ENCODE peak calls at places on chromosomes 6 and 20, in nine cellular contexts. L is endodermal cell; V is fibroblast of the aortic adventitia; I is effector memory CD8-positive, alpha-beta T cell; W is heart left ventricle; Z is T-helper 17 cell; Q is GM04504; H is endothelial cell; A is activated CD4-positive, alpha-beta T cell treated with anti-CD3 and anti-CD28 coated beads, Interleukin-2, amount 50 U/mL, for 48 hours. K is an unnamed sample.

GRCh38 chr20:48275325-48275724 is 490.0 kb upstream of the SULF2 start:
- DNase-seq in L (peak; percentile 48), V (peak; percentile 48), I (no peak), W (no peak), Z (no peak), Q (no peak), H (no peak), A (no peak), K (no peak)

GRCh38 chr20:61662226-61662945 is 403.3 kb downstream of the TAF4 start:
- DNase-seq in L (peak; percentile 84), V (no peak), I (no peak), W (no peak), Z (no peak), Q (no peak), H (no peak), A (no peak), K (no peak)

GRCh38 chr6:144365176-144365710 is 80.1 kb downstream of the UTRN start:
- DNase-seq in L (no peak), V (peak; percentile 31), I (no peak), W (no peak), Z (no peak), Q (no peak), H (no peak), A (no peak), K (no peak)

GRCh38 chr6:118467181-118467580 is 80.9 kb upstream of the PLN start:
- DNase-seq in L (no peak), V (no peak), I (no peak), W (no peak), Z (no peak), Q (no peak), H (no peak), A (no peak), K (no peak)

GRCh38 chr6:39274903-39275302 is 39.3 kb downstream of the KCNK17 start:
- DNase-seq in L (no peak), V (no peak), I (no peak), W (no peak), Z (no peak), Q (no peak), H (no peak), A (no peak), K (no peak)

GRCh38 chr6:81844686-81845085 is 92.2 kb upstream of the TENT5A start:
- DNase-seq in L (no peak), V (peak; percentile 80), I (no peak), W (no peak), Z (no peak), Q (no peak), H (no peak), A (no peak), K (no peak)

GRCh38 chr6:139062921-139063320 is 34.4 kb downstream of the ABRACL start:
- DNase-seq in L (no peak), V (peak; percentile 68), I (no peak), W (no peak), Z (no peak), Q (peak; percentile 20), H (no peak), A (no peak), K (no peak)

GRCh38 chr20:61925555-61926252 is 140.0 kb downstream of the TAF4 start:
- DNase-seq in L (no peak), V (peak; percentile 22), I (no peak), W (no peak), Z (no peak), Q (no peak), H (no peak), A (no peak), K (no peak)

GRCh38 chr6:108952776-108953486 is 104.7 kb downstream of the ARMC2 start:
- DNase-seq in L (no peak), V (peak; percentile 33), I (no peak), W (no peak), Z (no peak), Q (no peak), H (no peak), A (no peak), K (no peak)

GRCh38 chr20:25011831-25012241 is 19.3 kb upstream of the APMAP start:
- DNase-seq in L (peak; percentile 21), V (no peak), I (no peak), W (peak; percentile 21), Z (no peak), Q (no peak), H (no peak), A (no peak), K (no peak)

GRCh38 chr6:83709748-83710050 is 798 bp upstream of the SNAP91 start:
- DNase-seq in L (no peak), V (no peak), I (no peak), W (no peak), Z (no peak), Q (no peak), H (no peak), A (no peak), K (no peak)

GRCh38 chr20:16145919-16146318 is 427.3 kb downstream of the KIF16B start:
- DNase-seq in L (no peak), V (no peak), I (no peak), W (no peak), Z (no peak), Q (no peak), H (no peak), A (no peak), K (no peak)

GRCh38 chr6:163620670-163621330 is 206.3 kb downstream of the QKI start:
- DNase-seq in L (peak; percentile 18), V (no peak), I (no peak), W (no peak), Z (no peak), Q (no peak), H (no peak), A (no peak), K (no peak)

GRCh38 chr20:33858666-33859065 is 47.5 kb downstream of the CHMP4B start:
- DNase-seq in L (no peak), V (no peak), I (no peak), W (no peak), Z (no peak), Q (no peak), H (no peak), A (no peak), K (no peak)

GRCh38 chr20:7094438-7094997 is 327.0 kb downstream of the BMP2 start:
- DNase-seq in L (peak; percentile 73), V (peak; percentile 4), I (no peak), W (no peak), Z (no peak), Q (no peak), H (peak; percentile 68), A (peak; percentile 6), K (no peak)

GRCh38 chr20:44068780-44069191 is 118.2 kb downstream of the JPH2 start:
- DNase-seq in L (no peak), V (no peak), I (no peak), W (no peak), Z (no peak), Q (no peak), H (no peak), A (no peak), K (no peak)

GRCh38 chr20:48350291-48350988 is 477.4 kb downstream of the PREX1 start:
- DNase-seq in L (peak; percentile 89), V (no peak), I (no peak), W (no peak), Z (no peak), Q (no peak), H (peak; percentile 29), A (no peak), K (no peak)

GRCh38 chr6:47238456-47238995 is 71.2 kb downstream of the TNFRSF21 start:
- DNase-seq in L (no peak), V (peak; percentile 61), I (no peak), W (no peak), Z (no peak), Q (no peak), H (no peak), A (no peak), K (no peak)

GRCh38 chr6:22444335-22444734 is 125.0 kb upstream of the HDGFL1 start:
- DNase-seq in L (no peak), V (no peak), I (no peak), W (no peak), Z (no peak), Q (no peak), H (no peak), A (no peak), K (no peak)